ENCODE peak calls at places on chromosomes 4 and X, in seven cellular contexts. One of them, this sample, is unnamed.

GRCh38 chr4:84932462-84932861 is 34.0 kb downstream of the WDFY3 start:
- DNase-seq in HFF-Myc: no peak
- DNase-seq in dorsolateral prefrontal cortex: no peak
- DNase-seq in fibroblast of mammary gland: no peak
- DNase-seq in fibroblast of lung: no peak
- DNase-seq in pancreas: no peak
- DNase-seq in fibroblast of pulmonary artery: no peak
- DNase-seq in this sample: no peak

GRCh38 chr4:78222575-78223186 is 165.6 kb downstream of the FRAS1 start:
- DNase-seq in HFF-Myc: no peak
- DNase-seq in dorsolateral prefrontal cortex: no peak
- DNase-seq in fibroblast of mammary gland: no peak
- DNase-seq in fibroblast of lung: no peak
- DNase-seq in pancreas: no peak
- DNase-seq in fibroblast of pulmonary artery: no peak
- DNase-seq in this sample: no peak

GRCh38 chrX:139506318-139506717 is 24.2 kb upstream of the F9 start:
- DNase-seq in HFF-Myc: no peak
- DNase-seq in dorsolateral prefrontal cortex: no peak
- DNase-seq in fibroblast of mammary gland: no peak
- DNase-seq in fibroblast of lung: no peak
- DNase-seq in pancreas: no peak
- DNase-seq in fibroblast of pulmonary artery: no peak
- DNase-seq in this sample: no peak

GRCh38 chr4:143185253-143186107 is 763 bp downstream of the USP38 start:
- DNase-seq in HFF-Myc: no peak
- DNase-seq in dorsolateral prefrontal cortex: no peak
- DNase-seq in fibroblast of mammary gland: peak; percentile 37
- DNase-seq in fibroblast of lung: peak; percentile 18
- DNase-seq in pancreas: no peak
- DNase-seq in fibroblast of pulmonary artery: peak; percentile 14
- DNase-seq in this sample: peak; percentile 25

GRCh38 chr4:155659168-155659567 is 7.5 kb upstream of the GUCY1A1 start:
- DNase-seq in HFF-Myc: no peak
- DNase-seq in dorsolateral prefrontal cortex: no peak
- DNase-seq in fibroblast of mammary gland: no peak
- DNase-seq in fibroblast of lung: no peak
- DNase-seq in pancreas: no peak
- DNase-seq in fibroblast of pulmonary artery: no peak
- DNase-seq in this sample: no peak

GRCh38 chr4:152957437-152958185 is 21.5 kb downstream of the FHDC1 start:
- DNase-seq in HFF-Myc: no peak
- DNase-seq in dorsolateral prefrontal cortex: no peak
- DNase-seq in fibroblast of mammary gland: no peak
- DNase-seq in fibroblast of lung: no peak
- DNase-seq in pancreas: peak; percentile 40
- DNase-seq in fibroblast of pulmonary artery: no peak
- DNase-seq in this sample: no peak

GRCh38 chrX:108735680-108736508 is 469 bp downstream of the IRS4 start:
- DNase-seq in HFF-Myc: no peak
- DNase-seq in dorsolateral prefrontal cortex: no peak
- DNase-seq in fibroblast of mammary gland: no peak
- DNase-seq in fibroblast of lung: peak; percentile 1
- DNase-seq in pancreas: no peak
- DNase-seq in fibroblast of pulmonary artery: peak; percentile 3
- DNase-seq in this sample: no peak

GRCh38 chrX:40010550-40011364 is 87.0 kb downstream of the BCOR start:
- DNase-seq in HFF-Myc: no peak
- DNase-seq in dorsolateral prefrontal cortex: no peak
- DNase-seq in fibroblast of mammary gland: no peak
- DNase-seq in fibroblast of lung: no peak
- DNase-seq in pancreas: no peak
- DNase-seq in fibroblast of pulmonary artery: no peak
- DNase-seq in this sample: no peak

GRCh38 chr4:82753725-82754410 is 44.7 kb downstream of the SCD5 start:
- DNase-seq in HFF-Myc: no peak
- DNase-seq in dorsolateral prefrontal cortex: no peak
- DNase-seq in fibroblast of mammary gland: no peak
- DNase-seq in fibroblast of lung: peak; percentile 36
- DNase-seq in pancreas: no peak
- DNase-seq in fibroblast of pulmonary artery: peak; percentile 48
- DNase-seq in this sample: no peak

GRCh38 chr4:43846111-43846587 is 602.5 kb downstream of the KCTD8 start:
- DNase-seq in HFF-Myc: no peak
- DNase-seq in dorsolateral prefrontal cortex: no peak
- DNase-seq in fibroblast of mammary gland: no peak
- DNase-seq in fibroblast of lung: no peak
- DNase-seq in pancreas: no peak
- DNase-seq in fibroblast of pulmonary artery: no peak
- DNase-seq in this sample: no peak

GRCh38 chr4:47729086-47729763 is 108.6 kb downstream of the CORIN start:
- DNase-seq in HFF-Myc: no peak
- DNase-seq in dorsolateral prefrontal cortex: no peak
- DNase-seq in fibroblast of mammary gland: no peak
- DNase-seq in fibroblast of lung: no peak
- DNase-seq in pancreas: no peak
- DNase-seq in fibroblast of pulmonary artery: no peak
- DNase-seq in this sample: no peak

GRCh38 chr4:151563194-151563593 is 154.2 kb downstream of the FHIP1A start:
- DNase-seq in HFF-Myc: peak; percentile 24
- DNase-seq in dorsolateral prefrontal cortex: no peak
- DNase-seq in fibroblast of mammary gland: peak; percentile 22
- DNase-seq in fibroblast of lung: no peak
- DNase-seq in pancreas: peak; percentile 38
- DNase-seq in fibroblast of pulmonary artery: no peak
- DNase-seq in this sample: no peak

GRCh38 chr4:86414686-86415085 is 54.8 kb upstream of the MAPK10 start:
- DNase-seq in HFF-Myc: no peak
- DNase-seq in dorsolateral prefrontal cortex: no peak
- DNase-seq in fibroblast of mammary gland: no peak
- DNase-seq in fibroblast of lung: no peak
- DNase-seq in pancreas: no peak
- DNase-seq in fibroblast of pulmonary artery: no peak
- DNase-seq in this sample: no peak

GRCh38 chr4:121125486-121125885 is 38.6 kb downstream of the TNIP3 start:
- DNase-seq in HFF-Myc: no peak
- DNase-seq in dorsolateral prefrontal cortex: no peak
- DNase-seq in fibroblast of mammary gland: no peak
- DNase-seq in fibroblast of lung: no peak
- DNase-seq in pancreas: no peak
- DNase-seq in fibroblast of pulmonary artery: no peak
- DNase-seq in this sample: no peak

GRCh38 chrX:29662759-29663503 is 552.4 kb upstream of the MAGEB2 start:
- DNase-seq in HFF-Myc: peak; percentile 75
- DNase-seq in dorsolateral prefrontal cortex: no peak
- DNase-seq in fibroblast of mammary gland: peak; percentile 91
- DNase-seq in fibroblast of lung: peak; percentile 88
- DNase-seq in pancreas: no peak
- DNase-seq in fibroblast of pulmonary artery: peak; percentile 87
- DNase-seq in this sample: no peak

GRCh38 chrX:108088511-108088910 is 2.8 kb downstream of the PSMD10 start:
- DNase-seq in HFF-Myc: no peak
- DNase-seq in dorsolateral prefrontal cortex: no peak
- DNase-seq in fibroblast of mammary gland: no peak
- DNase-seq in fibroblast of lung: no peak
- DNase-seq in pancreas: no peak
- DNase-seq in fibroblast of pulmonary artery: no peak
- DNase-seq in this sample: no peak

GRCh38 chrX:153688900-153689590 is 1.3 kb downstream of the SLC6A8 start:
- DNase-seq in HFF-Myc: no peak
- DNase-seq in dorsolateral prefrontal cortex: peak; percentile 78
- DNase-seq in fibroblast of mammary gland: no peak
- DNase-seq in fibroblast of lung: peak; percentile 43
- DNase-seq in pancreas: peak; percentile 49
- DNase-seq in fibroblast of pulmonary artery: peak; percentile 21
- DNase-seq in this sample: no peak

GRCh38 chr4:71231073-71231752 is 107.6 kb upstream of the SLC4A4 start:
- DNase-seq in HFF-Myc: no peak
- DNase-seq in dorsolateral prefrontal cortex: peak; percentile 59
- DNase-seq in fibroblast of mammary gland: peak; percentile 51
- DNase-seq in fibroblast of lung: peak; percentile 94
- DNase-seq in pancreas: peak; percentile 68
- DNase-seq in fibroblast of pulmonary artery: peak; percentile 30
- DNase-seq in this sample: peak; percentile 40

GRCh38 chr4:37490391-37491347 is 195.5 kb downstream of the RELL1 start:
- DNase-seq in HFF-Myc: no peak
- DNase-seq in dorsolateral prefrontal cortex: no peak
- DNase-seq in fibroblast of mammary gland: no peak
- DNase-seq in fibroblast of lung: no peak
- DNase-seq in pancreas: peak; percentile 16
- DNase-seq in fibroblast of pulmonary artery: no peak
- DNase-seq in this sample: no peak

GRCh38 chr4:15778742-15779231 is 659 bp downstream of the CD38 start:
- DNase-seq in HFF-Myc: no peak
- DNase-seq in dorsolateral prefrontal cortex: no peak
- DNase-seq in fibroblast of mammary gland: no peak
- DNase-seq in fibroblast of lung: no peak
- DNase-seq in pancreas: no peak
- DNase-seq in fibroblast of pulmonary artery: no peak
- DNase-seq in this sample: no peak

GRCh38 chrX:118652717-118653116 is 74.7 kb upstream of the IL13RA1 start:
- DNase-seq in HFF-Myc: no peak
- DNase-seq in dorsolateral prefrontal cortex: no peak
- DNase-seq in fibroblast of mammary gland: peak; percentile 83
- DNase-seq in fibroblast of lung: peak; percentile 18
- DNase-seq in pancreas: no peak
- DNase-seq in fibroblast of pulmonary artery: peak; percentile 43
- DNase-seq in this sample: no peak

GRCh38 chr4:66629927-66630326 is 915.4 kb downstream of the CENPC start:
- DNase-seq in HFF-Myc: no peak
- DNase-seq in dorsolateral prefrontal cortex: no peak
- DNase-seq in fibroblast of mammary gland: no peak
- DNase-seq in fibroblast of lung: no peak
- DNase-seq in pancreas: no peak
- DNase-seq in fibroblast of pulmonary artery: no peak
- DNase-seq in this sample: no peak

GRCh38 chrX:38206036-38206435 is 14.6 kb downstream of the SRPX start:
- DNase-seq in HFF-Myc: no peak
- DNase-seq in dorsolateral prefrontal cortex: no peak
- DNase-seq in fibroblast of mammary gland: peak; percentile 84
- DNase-seq in fibroblast of lung: peak; percentile 18
- DNase-seq in pancreas: no peak
- DNase-seq in fibroblast of pulmonary artery: no peak
- DNase-seq in this sample: no peak

GRCh38 chrX:130330706-130331105 is 9.0 kb upstream of the SLC25A14 start:
- DNase-seq in HFF-Myc: peak; percentile 16
- DNase-seq in dorsolateral prefrontal cortex: no peak
- DNase-seq in fibroblast of mammary gland: peak; percentile 48
- DNase-seq in fibroblast of lung: peak; percentile 47
- DNase-seq in pancreas: peak; percentile 18
- DNase-seq in fibroblast of pulmonary artery: peak; percentile 52
- DNase-seq in this sample: no peak

GRCh38 chr4:126479709-126480108 is 1153.0 kb upstream of the INTU start:
- DNase-seq in HFF-Myc: no peak
- DNase-seq in dorsolateral prefrontal cortex: no peak
- DNase-seq in fibroblast of mammary gland: no peak
- DNase-seq in fibroblast of lung: no peak
- DNase-seq in pancreas: no peak
- DNase-seq in fibroblast of pulmonary artery: no peak
- DNase-seq in this sample: no peak

GRCh38 chr4:169485791-169486742 is 126.3 kb downstream of the NEK1 start:
- DNase-seq in HFF-Myc: peak; percentile 27
- DNase-seq in dorsolateral prefrontal cortex: no peak
- DNase-seq in fibroblast of mammary gland: peak; percentile 73
- DNase-seq in fibroblast of lung: peak; percentile 79
- DNase-seq in pancreas: peak; percentile 4
- DNase-seq in fibroblast of pulmonary artery: peak; percentile 78
- DNase-seq in this sample: no peak

GRCh38 chr4:110617095-110617494 is 5.8 kb downstream of the PITX2 start:
- DNase-seq in HFF-Myc: no peak
- DNase-seq in dorsolateral prefrontal cortex: no peak
- DNase-seq in fibroblast of mammary gland: no peak
- DNase-seq in fibroblast of lung: no peak
- DNase-seq in pancreas: no peak
- DNase-seq in fibroblast of pulmonary artery: no peak
- DNase-seq in this sample: no peak

GRCh38 chr4:20474119-20474518 is 222.4 kb downstream of the SLIT2 start:
- DNase-seq in HFF-Myc: no peak
- DNase-seq in dorsolateral prefrontal cortex: no peak
- DNase-seq in fibroblast of mammary gland: peak; percentile 35
- DNase-seq in fibroblast of lung: peak; percentile 54
- DNase-seq in pancreas: no peak
- DNase-seq in fibroblast of pulmonary artery: peak; percentile 63
- DNase-seq in this sample: no peak

GRCh38 chrX:14546190-14546589 is 16.9 kb downstream of the GLRA2 start:
- DNase-seq in HFF-Myc: no peak
- DNase-seq in dorsolateral prefrontal cortex: no peak
- DNase-seq in fibroblast of mammary gland: no peak
- DNase-seq in fibroblast of lung: no peak
- DNase-seq in pancreas: no peak
- DNase-seq in fibroblast of pulmonary artery: no peak
- DNase-seq in this sample: no peak

DNA sequence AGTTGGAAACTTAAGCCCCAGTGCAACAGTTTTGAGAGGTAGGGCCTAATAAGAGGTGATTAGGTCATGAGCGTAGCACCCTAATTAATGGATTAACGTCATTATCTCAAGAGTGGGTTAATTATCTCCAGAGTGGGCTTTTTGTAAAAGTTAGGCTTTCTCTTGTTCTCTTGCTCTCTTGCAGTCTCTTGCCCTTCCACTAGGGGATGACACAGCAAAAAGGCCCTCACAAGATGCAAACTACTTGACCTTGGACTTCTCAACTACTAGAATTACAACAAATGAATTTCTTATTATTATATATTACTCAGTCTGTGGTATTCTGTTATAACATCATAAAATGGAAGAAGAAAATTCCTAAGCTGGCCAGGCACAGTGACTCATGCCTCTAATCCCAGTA is 22.1 kb upstream of the NDST3 start:
- DNase-seq in HFF-Myc: no peak
- DNase-seq in dorsolateral prefrontal cortex: no peak
- DNase-seq in fibroblast of mammary gland: no peak
- DNase-seq in fibroblast of lung: no peak
- DNase-seq in pancreas: no peak
- DNase-seq in fibroblast of pulmonary artery: no peak
- DNase-seq in this sample: no peak
- TF ChIP-seq CTCF in HFF-Myc: peak; percentile 34
- TF ChIP-seq CTCF in dorsolateral prefrontal cortex: no peak
- TF ChIP-seq CTCF in fibroblast of mammary gland: peak; percentile 8
- TF ChIP-seq CTCF in fibroblast of lung: peak; percentile 31
- TF ChIP-seq CTCF in pancreas: no peak
- TF ChIP-seq CTCF in fibroblast of pulmonary artery: no peak
- TF ChIP-seq CTCF in this sample: no peak

GRCh38 chr4:182885738-182886077 is 31.5 kb downstream of the DCTD start:
- DNase-seq in HFF-Myc: no peak
- DNase-seq in dorsolateral prefrontal cortex: no peak
- DNase-seq in fibroblast of mammary gland: peak; percentile 38
- DNase-seq in fibroblast of lung: peak; percentile 67
- DNase-seq in pancreas: no peak
- DNase-seq in fibroblast of pulmonary artery: peak; percentile 49
- DNase-seq in this sample: no peak
- TF ChIP-seq CTCF in HFF-Myc: no peak
- TF ChIP-seq CTCF in dorsolateral prefrontal cortex: no peak
- TF ChIP-seq CTCF in fibroblast of mammary gland: no peak
- TF ChIP-seq CTCF in fibroblast of lung: no peak
- TF ChIP-seq CTCF in pancreas: no peak
- TF ChIP-seq CTCF in fibroblast of pulmonary artery: no peak
- TF ChIP-seq CTCF in this sample: no peak

GRCh38 chrX:134520860-134521390 is 61.0 kb downstream of the HPRT1 start:
- DNase-seq in HFF-Myc: peak; percentile 42
- DNase-seq in dorsolateral prefrontal cortex: no peak
- DNase-seq in fibroblast of mammary gland: peak; percentile 84
- DNase-seq in fibroblast of lung: peak; percentile 80
- DNase-seq in pancreas: no peak
- DNase-seq in fibroblast of pulmonary artery: peak; percentile 80
- DNase-seq in this sample: no peak
- TF ChIP-seq CTCF in HFF-Myc: peak; percentile 61
- TF ChIP-seq CTCF in dorsolateral prefrontal cortex: peak; percentile 23
- TF ChIP-seq CTCF in fibroblast of mammary gland: peak; percentile 80
- TF ChIP-seq CTCF in fibroblast of lung: peak; percentile 70
- TF ChIP-seq CTCF in pancreas: peak; percentile 36
- TF ChIP-seq CTCF in fibroblast of pulmonary artery: peak; percentile 69
- TF ChIP-seq CTCF in this sample: no peak

GRCh38 chr4:107931775-107932321 is 499 bp downstream of the CYP2U1 start:
- DNase-seq in HFF-Myc: no peak
- DNase-seq in dorsolateral prefrontal cortex: peak; percentile 52
- DNase-seq in fibroblast of mammary gland: no peak
- DNase-seq in fibroblast of lung: no peak
- DNase-seq in pancreas: peak; percentile 2
- DNase-seq in fibroblast of pulmonary artery: no peak
- DNase-seq in this sample: no peak
- TF ChIP-seq CTCF in HFF-Myc: no peak
- TF ChIP-seq CTCF in dorsolateral prefrontal cortex: no peak
- TF ChIP-seq CTCF in fibroblast of mammary gland: no peak
- TF ChIP-seq CTCF in fibroblast of lung: no peak
- TF ChIP-seq CTCF in pancreas: no peak
- TF ChIP-seq CTCF in fibroblast of pulmonary artery: no peak
- TF ChIP-seq CTCF in this sample: no peak

This sample was measured in omental fat pad.